ENCODE peak calls at places on chromosomes 7 and 10, in eight cellular contexts. One of them, this sample, is unnamed.

GRCh38 chr7:15323545-15323944 is 238.3 kb downstream of the AGMO start:
- DNase-seq in A549: no peak
- DNase-seq in neural progenitor cell: no peak
- DNase-seq in left lung: no peak
- DNase-seq in lower lobe of right lung: no peak
- DNase-seq in GM06990: no peak
- DNase-seq in ovary: no peak
- DNase-seq in GM23248: peak
- DNase-seq in this sample: no peak

GRCh38 chr7:47418910-47419309 is 163.0 kb downstream of the TNS3 start:
- DNase-seq in A549: no peak
- DNase-seq in neural progenitor cell: no peak
- DNase-seq in left lung: no peak
- DNase-seq in lower lobe of right lung: no peak
- DNase-seq in GM06990: no peak
- DNase-seq in ovary: peak
- DNase-seq in GM23248: peak
- DNase-seq in this sample: no peak

GRCh38 chr7:44184874-44185446 is 4.3 kb downstream of the GCK start:
- DNase-seq in A549: no peak
- DNase-seq in neural progenitor cell: no peak
- DNase-seq in left lung: no peak
- DNase-seq in lower lobe of right lung: no peak
- DNase-seq in GM06990: no peak
- DNase-seq in ovary: no peak
- DNase-seq in GM23248: no peak
- DNase-seq in this sample: no peak

GRCh38 chr7:44057181-44057848 is 8.1 kb downstream of the PGAM2 start:
- DNase-seq in A549: no peak
- DNase-seq in neural progenitor cell: no peak
- DNase-seq in left lung: no peak
- DNase-seq in lower lobe of right lung: no peak
- DNase-seq in GM06990: no peak
- DNase-seq in ovary: peak
- DNase-seq in GM23248: no peak
- DNase-seq in this sample: no peak

GRCh38 chr7:4681922-4682620 is at the start of gene FOXK1:
- DNase-seq in A549: peak
- DNase-seq in neural progenitor cell: peak
- DNase-seq in left lung: peak
- DNase-seq in lower lobe of right lung: peak
- DNase-seq in GM06990: peak
- DNase-seq in ovary: peak
- DNase-seq in GM23248: peak
- DNase-seq in this sample: peak

GRCh38 chr7:156820445-156821063 is 72.4 kb downstream of the LMBR1 start:
- DNase-seq in A549: no peak
- DNase-seq in neural progenitor cell: peak
- DNase-seq in left lung: no peak
- DNase-seq in lower lobe of right lung: no peak
- DNase-seq in GM06990: no peak
- DNase-seq in ovary: no peak
- DNase-seq in GM23248: peak
- DNase-seq in this sample: no peak

GRCh38 chr7:11625669-11626068 is 206.3 kb downstream of the THSD7A start:
- DNase-seq in A549: no peak
- DNase-seq in neural progenitor cell: no peak
- DNase-seq in left lung: no peak
- DNase-seq in lower lobe of right lung: no peak
- DNase-seq in GM06990: no peak
- DNase-seq in ovary: no peak
- DNase-seq in GM23248: no peak
- DNase-seq in this sample: no peak

GRCh38 chr10:100502926-100503480 is 16.7 kb downstream of the SEC31B start:
- DNase-seq in A549: no peak
- DNase-seq in neural progenitor cell: peak
- DNase-seq in left lung: no peak
- DNase-seq in lower lobe of right lung: no peak
- DNase-seq in GM06990: no peak
- DNase-seq in ovary: no peak
- DNase-seq in GM23248: peak
- DNase-seq in this sample: no peak

GRCh38 chr10:101066146-101066889 is 4.5 kb downstream of the KAZALD1 start:
- DNase-seq in A549: peak
- DNase-seq in neural progenitor cell: peak
- DNase-seq in left lung: peak
- DNase-seq in lower lobe of right lung: peak
- DNase-seq in GM06990: peak
- DNase-seq in ovary: peak
- DNase-seq in GM23248: peak
- DNase-seq in this sample: peak

GRCh38 chr10:95505084-95505610 is 56.0 kb downstream of the SORBS1 start:
- DNase-seq in A549: no peak
- DNase-seq in neural progenitor cell: no peak
- DNase-seq in left lung: no peak
- DNase-seq in lower lobe of right lung: no peak
- DNase-seq in GM06990: no peak
- DNase-seq in ovary: no peak
- DNase-seq in GM23248: no peak
- DNase-seq in this sample: no peak

GRCh38 chr7:73828107-73828803 is 2.5 kb upstream of the CLDN4 start:
- DNase-seq in A549: peak
- DNase-seq in neural progenitor cell: no peak
- DNase-seq in left lung: peak
- DNase-seq in lower lobe of right lung: no peak
- DNase-seq in GM06990: no peak
- DNase-seq in ovary: no peak
- DNase-seq in GM23248: peak
- DNase-seq in this sample: peak

GRCh38 chr7:43698461-43699255 is 30.7 kb downstream of the COA1 start:
- DNase-seq in A549: no peak
- DNase-seq in neural progenitor cell: no peak
- DNase-seq in left lung: no peak
- DNase-seq in lower lobe of right lung: no peak
- DNase-seq in GM06990: no peak
- DNase-seq in ovary: no peak
- DNase-seq in GM23248: peak
- DNase-seq in this sample: no peak

GRCh38 chr10:60846173-60846572 is 67.9 kb downstream of the CDK1 start:
- DNase-seq in A549: no peak
- DNase-seq in neural progenitor cell: no peak
- DNase-seq in left lung: no peak
- DNase-seq in lower lobe of right lung: no peak
- DNase-seq in GM06990: no peak
- DNase-seq in ovary: no peak
- DNase-seq in GM23248: peak
- DNase-seq in this sample: no peak

GRCh38 chr7:33087356-33087755 is 21.8 kb downstream of the RP9 start:
- DNase-seq in A549: no peak
- DNase-seq in neural progenitor cell: no peak
- DNase-seq in left lung: no peak
- DNase-seq in lower lobe of right lung: no peak
- DNase-seq in GM06990: no peak
- DNase-seq in ovary: no peak
- DNase-seq in GM23248: no peak
- DNase-seq in this sample: no peak

GRCh38 chr7:134546903-134547737 is 1.8 kb upstream of the AKR1B15 start:
- DNase-seq in A549: peak
- DNase-seq in neural progenitor cell: peak
- DNase-seq in left lung: peak
- DNase-seq in lower lobe of right lung: peak
- DNase-seq in GM06990: peak
- DNase-seq in ovary: peak
- DNase-seq in GM23248: no peak
- DNase-seq in this sample: peak

GRCh38 chr7:134549366-134549765 is 456 bp downstream of the AKR1B15 start:
- DNase-seq in A549: no peak
- DNase-seq in neural progenitor cell: no peak
- DNase-seq in left lung: no peak
- DNase-seq in lower lobe of right lung: no peak
- DNase-seq in GM06990: no peak
- DNase-seq in ovary: no peak
- DNase-seq in GM23248: no peak
- DNase-seq in this sample: no peak

GRCh38 chr7:134548877-134549276 is at the start of gene AKR1B15:
- DNase-seq in A549: peak
- DNase-seq in neural progenitor cell: no peak
- DNase-seq in left lung: no peak
- DNase-seq in lower lobe of right lung: no peak
- DNase-seq in GM06990: peak
- DNase-seq in ovary: no peak
- DNase-seq in GM23248: peak
- DNase-seq in this sample: no peak

GRCh38 chr7:134545918-134546317 is 3.0 kb upstream of the AKR1B15 start:
- DNase-seq in A549: no peak
- DNase-seq in neural progenitor cell: no peak
- DNase-seq in left lung: no peak
- DNase-seq in lower lobe of right lung: no peak
- DNase-seq in GM06990: no peak
- DNase-seq in ovary: no peak
- DNase-seq in GM23248: no peak
- DNase-seq in this sample: no peak

GRCh38 chr7:134547738-134548054 is 1.2 kb upstream of the AKR1B15 start:
- DNase-seq in A549: peak
- DNase-seq in neural progenitor cell: peak
- DNase-seq in left lung: peak
- DNase-seq in lower lobe of right lung: peak
- DNase-seq in GM06990: no peak
- DNase-seq in ovary: peak
- DNase-seq in GM23248: peak
- DNase-seq in this sample: peak
- H3K4me3 ChIP-seq in A549: peak
- H3K4me3 ChIP-seq in neural progenitor cell: peak
- H3K4me3 ChIP-seq in left lung: peak
- H3K4me3 ChIP-seq in lower lobe of right lung: peak
- H3K4me3 ChIP-seq in GM06990: peak
- H3K4me3 ChIP-seq in ovary: peak
- H3K4me3 ChIP-seq in GM23248: peak
- H3K4me3 ChIP-seq in this sample: no peak

GRCh38 chr10:58758311-58758710 is 245.6 kb downstream of the BICC1 start:
- DNase-seq in A549: no peak
- DNase-seq in neural progenitor cell: no peak
- DNase-seq in left lung: no peak
- DNase-seq in lower lobe of right lung: no peak
- DNase-seq in GM06990: no peak
- DNase-seq in ovary: no peak
- DNase-seq in GM23248: peak
- DNase-seq in this sample: no peak

GRCh38 chr10:58757352-58758071 is 244.8 kb downstream of the BICC1 start:
- DNase-seq in A549: no peak
- DNase-seq in neural progenitor cell: no peak
- DNase-seq in left lung: no peak
- DNase-seq in lower lobe of right lung: no peak
- DNase-seq in GM06990: no peak
- DNase-seq in ovary: no peak
- DNase-seq in GM23248: peak
- DNase-seq in this sample: no peak

GRCh38 chr10:58754419-58755180 is 241.9 kb downstream of the BICC1 start:
- DNase-seq in A549: no peak
- DNase-seq in neural progenitor cell: no peak
- DNase-seq in left lung: no peak
- DNase-seq in lower lobe of right lung: no peak
- DNase-seq in GM06990: no peak
- DNase-seq in ovary: no peak
- DNase-seq in GM23248: peak
- DNase-seq in this sample: no peak

GRCh38 chr10:58755688-58756087 is 243.0 kb downstream of the BICC1 start:
- DNase-seq in A549: peak
- DNase-seq in neural progenitor cell: no peak
- DNase-seq in left lung: no peak
- DNase-seq in lower lobe of right lung: no peak
- DNase-seq in GM06990: no peak
- DNase-seq in ovary: peak
- DNase-seq in GM23248: peak
- DNase-seq in this sample: no peak

DNA sequence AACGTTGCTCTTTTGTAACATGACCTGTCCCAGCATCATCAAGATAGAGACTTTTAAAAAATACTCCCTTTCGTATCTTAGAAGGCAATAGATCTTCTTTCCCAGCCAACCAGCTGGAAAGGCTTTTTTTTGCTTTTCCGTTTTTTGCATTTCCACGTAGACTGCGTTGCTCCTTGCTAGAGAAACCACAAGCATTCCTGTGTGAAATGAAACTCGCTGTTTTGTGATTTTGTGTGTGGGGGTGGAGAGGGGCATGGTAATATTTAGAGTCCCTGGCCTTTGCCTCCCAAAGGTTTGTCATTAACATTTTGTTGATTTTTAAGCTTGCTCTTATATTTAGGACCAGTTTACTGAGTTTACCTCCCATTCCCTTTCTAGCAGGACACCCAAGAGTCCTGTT is 243.5 kb downstream of the BICC1 start:
- DNase-seq in A549: no peak
- DNase-seq in neural progenitor cell: no peak
- DNase-seq in left lung: no peak
- DNase-seq in lower lobe of right lung: no peak
- DNase-seq in GM06990: no peak
- DNase-seq in ovary: no peak
- DNase-seq in GM23248: peak
- DNase-seq in this sample: no peak
- H3K4me3 ChIP-seq in A549: peak
- H3K4me3 ChIP-seq in neural progenitor cell: no peak
- H3K4me3 ChIP-seq in left lung: no peak
- H3K4me3 ChIP-seq in lower lobe of right lung: no peak
- H3K4me3 ChIP-seq in GM06990: no peak
- H3K4me3 ChIP-seq in ovary: peak
- H3K4me3 ChIP-seq in GM23248: peak
- H3K4me3 ChIP-seq in this sample: no peak

GRCh38 chr10:23191764-23192395 is at the start of gene PTF1A:
- DNase-seq in A549: no peak
- DNase-seq in neural progenitor cell: peak
- DNase-seq in left lung: no peak
- DNase-seq in lower lobe of right lung: no peak
- DNase-seq in GM06990: no peak
- DNase-seq in ovary: no peak
- DNase-seq in GM23248: no peak
- DNase-seq in this sample: no peak
- H3K4me3 ChIP-seq in A549: no peak
- H3K4me3 ChIP-seq in neural progenitor cell: peak
- H3K4me3 ChIP-seq in left lung: no peak
- H3K4me3 ChIP-seq in lower lobe of right lung: no peak
- H3K4me3 ChIP-seq in GM06990: no peak
- H3K4me3 ChIP-seq in ovary: no peak
- H3K4me3 ChIP-seq in GM23248: no peak
- H3K4me3 ChIP-seq in this sample: no peak

GRCh38 chr10:20085115-20085514 is 268.9 kb downstream of the PLXDC2 start:
- DNase-seq in A549: no peak
- DNase-seq in neural progenitor cell: no peak
- DNase-seq in left lung: no peak
- DNase-seq in lower lobe of right lung: no peak
- DNase-seq in GM06990: no peak
- DNase-seq in ovary: no peak
- DNase-seq in GM23248: no peak
- DNase-seq in this sample: no peak

GRCh38 chr10:20088302-20088701 is 272.1 kb downstream of the PLXDC2 start:
- DNase-seq in A549: no peak
- DNase-seq in neural progenitor cell: no peak
- DNase-seq in left lung: no peak
- DNase-seq in lower lobe of right lung: no peak
- DNase-seq in GM06990: no peak
- DNase-seq in ovary: no peak
- DNase-seq in GM23248: no peak
- DNase-seq in this sample: no peak

GRCh38 chr10:20089884-20090283 is 273.7 kb downstream of the PLXDC2 start:
- DNase-seq in A549: no peak
- DNase-seq in neural progenitor cell: no peak
- DNase-seq in left lung: no peak
- DNase-seq in lower lobe of right lung: no peak
- DNase-seq in GM06990: no peak
- DNase-seq in ovary: no peak
- DNase-seq in GM23248: no peak
- DNase-seq in this sample: no peak

GRCh38 chr10:20084451-20084850 is 268.2 kb downstream of the PLXDC2 start:
- DNase-seq in A549: no peak
- DNase-seq in neural progenitor cell: no peak
- DNase-seq in left lung: no peak
- DNase-seq in lower lobe of right lung: no peak
- DNase-seq in GM06990: no peak
- DNase-seq in ovary: no peak
- DNase-seq in GM23248: no peak
- DNase-seq in this sample: no peak
- H3K4me3 ChIP-seq in A549: no peak
- H3K4me3 ChIP-seq in neural progenitor cell: no peak
- H3K4me3 ChIP-seq in left lung: no peak
- H3K4me3 ChIP-seq in lower lobe of right lung: no peak
- H3K4me3 ChIP-seq in GM06990: no peak
- H3K4me3 ChIP-seq in ovary: no peak
- H3K4me3 ChIP-seq in GM23248: no peak
- H3K4me3 ChIP-seq in this sample: no peak